ENCODE peak calls at places on chromosome 4, in four cellular contexts. G, D, Z and H are unnamed samples.

GRCh38 chr4:16513876-16514275 is 287.6 kb upstream of the TAPT1 start:
- DNase-seq in Z (peak), D (no peak), G (no peak), H (no peak)

GRCh38 chr4:130510661-130511060 is 1414.7 kb downstream of the C4orf33 start:
- DNase-seq in D (no peak), Z (no peak), G (no peak), H (no peak)

GRCh38 chr4:2168469-2169319 is 73.2 kb downstream of the HAUS3 start:
- DNase-seq in Z (no peak), G (no peak), D (no peak), H (no peak)

GRCh38 chr4:35247047-35247446 is 997.3 kb downstream of the ARAP2 start:
- DNase-seq in Z (no peak), D (no peak), G (no peak), H (no peak)

GRCh38 chr4:78936989-78937388 is 2.2 kb downstream of the PAQR3 start:
- DNase-seq in Z (no peak), G (no peak), D (no peak), H (no peak)

GRCh38 chr4:101500742-101501141 is 153.4 kb upstream of the PPP3CA start:
- DNase-seq in G (no peak), Z (no peak), D (no peak), H (no peak)

GRCh38 chr4:93810340-93810992 is 18.1 kb upstream of the ATOH1 start:
- DNase-seq in Z (peak), D (no peak), G (no peak), H (no peak)

GRCh38 chr4:7333801-7334421 is 100.8 kb downstream of the PSAPL1 start:
- DNase-seq in Z (peak), D (no peak), G (no peak), H (no peak)

GRCh38 chr4:52244773-52245360 is 193.8 kb downstream of the SPATA18 start:
- DNase-seq in D (no peak), Z (no peak), G (no peak), H (no peak)

GRCh38 chr4:89242864-89243740 is 64.5 kb downstream of the GPRIN3 start:
- DNase-seq in Z (no peak), D (no peak), G (no peak), H (no peak)

GRCh38 chr4:82484987-82485783 is 54.8 kb downstream of the ENOPH1 start:
- DNase-seq in G (no peak), D (no peak), Z (peak), H (no peak)

GRCh38 chr4:85084371-85085170 is 118.1 kb upstream of the WDFY3 start:
- DNase-seq in Z (peak), D (no peak), G (peak), H (no peak)

GRCh38 chr4:8282134-8282641 is 12.6 kb downstream of the HTRA3 start:
- DNase-seq in Z (no peak), G (no peak), D (no peak), H (no peak)

GRCh38 chr4:78642934-78643333 is 91.4 kb downstream of the ANXA3 start:
- DNase-seq in D (no peak), Z (no peak), G (no peak), H (no peak)

GRCh38 chr4:169604131-169604900 is 8.1 kb downstream of the NEK1 start:
- DNase-seq in D (no peak), G (peak), Z (peak), H (no peak)

GRCh38 chr4:143728171-143728570 is 27.7 kb upstream of the FREM3 start:
- DNase-seq in D (no peak), G (no peak), Z (peak), H (no peak)

GRCh38 chr4:86223472-86223871 is 136.4 kb downstream of the MAPK10 start:
- DNase-seq in G (no peak), D (no peak), Z (peak), H (no peak)

GRCh38 chr4:168880811-168881595 is 129.1 kb downstream of the CBR4 start:
- DNase-seq in G (no peak), Z (no peak), D (no peak), H (no peak)

GRCh38 chr4:152408514-152409327 is 127.2 kb downstream of the FBXW7 start:
- DNase-seq in D (no peak), G (no peak), Z (peak), H (no peak)

GRCh38 chr4:121960801-121961200 is 8.9 kb upstream of the TRPC3 start:
- DNase-seq in G (no peak), Z (no peak), D (no peak), H (no peak)

GRCh38 chr4:170005472-170005871 is 20.7 kb downstream of the MFAP3L start:
- DNase-seq in D (no peak), G (no peak), Z (no peak), H (no peak)

GRCh38 chr4:169361741-169362140 is 91.0 kb upstream of the SH3RF1 start:
- DNase-seq in G (no peak), Z (no peak), D (no peak), H (no peak)

GRCh38 chr4:186725422-186726149 is 1.9 kb upstream of the FAT1 start:
- DNase-seq in D (peak), Z (peak), G (peak), H (peak)

GRCh38 chr4:108772402-108772801 is 9.5 kb upstream of the ETNPPL start:
- DNase-seq in G (no peak), Z (no peak), D (no peak), H (no peak)

GRCh38 chr4:118957683-118958082 is 69.0 kb downstream of the SYNPO2 start:
- DNase-seq in Z (peak), D (no peak), G (no peak), H (no peak)

GRCh38 chr4:2071912-2072867 is 13.1 kb downstream of the NAT8L start:
- DNase-seq in D (no peak), Z (no peak), G (no peak), H (no peak)

GRCh38 chr4:40576651-40577480 is 52.8 kb downstream of the RBM47 start:
- DNase-seq in Z (peak), G (peak), D (peak), H (no peak)

GRCh38 chr4:3396611-3397010 is 45.2 kb upstream of the HGFAC start:
- DNase-seq in D (no peak), Z (no peak), G (no peak), H (no peak)

GRCh38 chr4:152225680-152226079 is 310.2 kb downstream of the FBXW7 start:
- DNase-seq in Z (no peak), D (no peak), G (no peak), H (no peak)

GRCh38 chr4:122360754-122361153 is 18.1 kb upstream of the ADAD1 start:
- DNase-seq in D (no peak), Z (no peak), G (no peak), H (no peak)

GRCh38 chr4:186335793-186336192 is 69.8 kb downstream of the F11 start:
- DNase-seq in G (no peak), D (no peak), Z (no peak), H (no peak)

GRCh38 chr4:144787365-144788263 is 141.7 kb downstream of the HHIP start:
- DNase-seq in G (no peak), Z (peak), D (no peak), H (no peak)
- TF ChIP-seq CTCF in G (no peak), Z (peak), D (peak), H (peak)

GRCh38 chr4:102694791-102695190 is 66.0 kb downstream of the MANBA start:
- DNase-seq in G (no peak), D (no peak), Z (no peak), H (no peak)
- TF ChIP-seq CTCF in G (no peak), D (no peak), Z (no peak), H (no peak)

DNA sequence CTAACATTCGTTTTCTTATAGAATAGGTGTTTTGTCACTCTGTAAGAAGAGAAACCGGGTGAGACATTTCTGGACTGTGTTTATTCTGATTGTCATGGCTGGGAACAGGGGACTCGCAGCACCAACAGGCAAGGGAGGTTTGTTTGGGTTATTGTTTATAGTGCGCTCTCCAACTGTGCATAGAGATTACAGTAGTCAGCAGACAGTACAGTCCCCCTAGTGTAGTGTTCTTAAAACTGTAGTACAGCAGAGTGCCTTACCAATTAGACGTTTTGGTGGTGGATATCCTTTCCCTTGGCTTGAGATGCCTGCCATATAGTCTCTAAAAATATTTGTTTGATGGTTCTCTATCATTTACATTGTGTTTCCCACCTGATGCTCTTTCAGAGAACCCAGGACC is 782 bp upstream of the RNF150 start:
- DNase-seq in D (no peak), G (no peak), Z (peak), H (no peak)
- TF ChIP-seq CTCF in D (no peak), G (no peak), Z (peak), H (no peak)

DNA sequence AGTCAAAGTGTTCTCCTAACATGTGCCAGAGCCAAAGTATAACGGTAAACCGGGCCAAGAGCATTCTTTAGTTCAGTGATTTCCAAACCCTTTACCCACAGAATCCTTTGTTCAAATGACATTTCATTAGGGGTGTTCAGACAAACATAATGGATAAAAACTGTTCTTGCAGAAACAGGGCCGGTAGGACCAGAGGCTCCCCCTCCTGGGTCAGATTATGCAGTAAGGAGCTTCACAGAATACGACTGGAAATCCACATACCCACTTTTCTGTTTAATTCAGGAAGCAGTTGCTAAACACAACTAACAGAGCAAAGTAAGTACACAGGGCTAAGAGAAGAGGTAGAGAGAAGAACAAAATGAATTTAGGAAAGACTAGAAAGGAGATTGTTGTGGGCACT is 46.6 kb upstream of the TMEM184C start:
- DNase-seq in D (no peak), G (no peak), Z (peak), H (no peak)
- TF ChIP-seq CTCF in D (no peak), G (peak), Z (peak), H (peak)

DNA sequence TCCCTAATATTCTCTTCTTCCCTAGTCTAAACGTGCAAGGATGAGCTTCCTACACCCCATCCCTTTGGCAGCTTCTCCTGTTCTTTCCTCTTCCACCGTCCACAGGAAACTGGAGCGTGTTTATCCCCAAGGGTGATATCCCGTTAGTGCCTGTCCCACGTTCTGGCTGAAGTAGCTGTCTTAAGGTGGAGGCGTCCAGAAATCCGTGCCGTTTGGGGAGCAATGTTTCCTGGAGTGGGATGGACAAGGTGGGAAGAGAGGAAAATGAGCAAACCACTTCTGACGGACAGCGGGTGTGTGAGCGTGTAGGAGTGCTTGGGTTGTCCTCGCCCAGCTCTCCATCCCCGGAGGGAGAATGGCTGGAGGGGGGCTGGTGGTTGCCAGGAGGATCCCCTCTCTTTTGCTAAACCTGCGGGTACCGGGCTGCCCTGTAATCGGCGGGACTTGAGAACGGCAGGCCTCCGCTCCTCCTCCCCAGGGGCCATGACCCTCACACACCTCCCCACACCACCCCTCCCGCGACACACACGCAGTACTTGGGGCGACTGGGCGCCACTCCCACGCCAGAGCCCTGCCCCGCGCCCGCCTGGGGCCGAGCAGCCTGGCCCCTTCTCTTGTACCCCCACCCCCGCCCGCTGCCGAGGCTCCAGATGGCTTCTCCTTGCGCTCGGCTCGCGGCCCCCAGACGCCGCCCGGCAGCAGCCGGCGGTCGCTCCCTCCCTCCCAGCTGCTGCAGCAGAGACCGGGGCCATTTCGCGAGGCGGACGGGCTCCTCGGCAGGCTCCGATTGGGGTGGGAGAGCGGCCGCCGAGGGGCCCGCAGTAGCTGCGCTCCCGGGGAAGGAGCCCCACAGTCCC is 13.9 kb upstream of the PRDM8 start:
- DNase-seq in D (no peak), G (peak), Z (no peak), H (no peak)
- TF ChIP-seq CTCF in D (no peak), G (no peak), Z (no peak), H (no peak)

GRCh38 chr4:75880278-75880677 is 22.0 kb downstream of the PPEF2 start:
- DNase-seq in G (no peak), D (no peak), Z (no peak), H (no peak)
- TF ChIP-seq CTCF in G (no peak), D (no peak), Z (no peak), H (no peak)

DNA sequence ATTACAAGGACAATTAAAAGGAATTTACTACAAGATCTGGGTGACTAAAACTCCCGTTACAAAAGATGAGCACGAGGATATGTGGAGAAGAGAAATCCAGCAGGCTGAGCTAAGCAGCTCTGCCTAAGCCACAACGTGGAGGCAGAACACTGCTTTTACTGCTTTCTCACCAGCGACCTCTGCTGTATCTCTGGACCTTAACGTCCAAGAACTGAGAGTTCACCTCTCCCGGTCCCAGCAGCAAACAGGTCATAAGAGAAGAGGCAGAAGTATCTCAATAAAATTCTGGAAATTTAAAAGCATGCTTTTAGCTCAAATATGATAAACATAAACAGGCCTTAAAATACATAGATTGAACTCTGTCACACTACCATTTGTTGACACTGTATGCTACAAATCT is 81.0 kb downstream of the ADGRA3 start:
- DNase-seq in Z (peak), G (no peak), D (no peak), H (no peak)
- TF ChIP-seq CTCF in Z (peak), G (peak), D (peak), H (peak)

GRCh38 chr4:138978028-138978585 is 37.5 kb upstream of the NOCT start:
- DNase-seq in Z (no peak), D (no peak), G (no peak), H (no peak)

GRCh38 chr4:138977525-138977924 is 38.1 kb upstream of the NOCT start:
- DNase-seq in Z (no peak), D (no peak), G (no peak), H (no peak)

GRCh38 chr4:138972956-138973819 is 42.4 kb upstream of the NOCT start:
- DNase-seq in Z (no peak), G (no peak), D (no peak), H (no peak)

GRCh38 chr4:138976526-138976925 is 39.1 kb upstream of the NOCT start:
- DNase-seq in Z (no peak), G (no peak), D (no peak), H (no peak)

GRCh38 chr4:138975225-138975624 is 40.4 kb upstream of the NOCT start:
- DNase-seq in D (no peak), Z (no peak), G (no peak), H (no peak)
- TF ChIP-seq CTCF in D (no peak), Z (peak), G (no peak), H (no peak)

GRCh38 chr4:37666625-37667071 is 19.5 kb downstream of the RELL1 start:
- DNase-seq in Z (peak), G (peak), D (no peak), H (no peak)
- TF ChIP-seq CTCF in Z (peak), G (no peak), D (no peak), H (no peak)